ENCODE peak calls at places on chromosomes 16 and 17, in seven cellular contexts. One of them, this sample, is unnamed.
A peak's percentile ranks its signal among the peaks of the same experiment; 100 is the strongest.

GRCh38 chr17:81710514-81711308 is 1.4 kb upstream of the SLC25A10 start:
- DNase-seq in T47D: no peak
- DNase-seq in NCI-H1048: no peak
- DNase-seq in effector memory CD4-positive, alpha-beta T cell: no peak
- DNase-seq in H7: no peak
- DNase-seq in T-helper 9 cell: no peak
- DNase-seq in activated CD8-positive, alpha-beta memory T cell treated with anti-CD3 and anti-CD28 coated beads for 48 hours: no peak
- DNase-seq in this sample: no peak

GRCh38 chr16:11916524-11917285 is 949 bp upstream of the GSPT1 start:
- DNase-seq in T47D: peak; percentile 96
- DNase-seq in NCI-H1048: no peak
- DNase-seq in effector memory CD4-positive, alpha-beta T cell: no peak
- DNase-seq in H7: peak; percentile 29
- DNase-seq in T-helper 9 cell: no peak
- DNase-seq in activated CD8-positive, alpha-beta memory T cell treated with anti-CD3 and anti-CD28 coated beads for 48 hours: no peak
- DNase-seq in this sample: peak; percentile 3

GRCh38 chr17:6843241-6843890 is 11.8 kb upstream of the TEKT1 start:
- DNase-seq in T47D: peak; percentile 43
- DNase-seq in NCI-H1048: no peak
- DNase-seq in effector memory CD4-positive, alpha-beta T cell: no peak
- DNase-seq in H7: peak; percentile 25
- DNase-seq in T-helper 9 cell: no peak
- DNase-seq in activated CD8-positive, alpha-beta memory T cell treated with anti-CD3 and anti-CD28 coated beads for 48 hours: no peak
- DNase-seq in this sample: no peak

GRCh38 chr17:69908599-69909368 is 166.2 kb upstream of the KCNJ16 start:
- DNase-seq in T47D: no peak
- DNase-seq in NCI-H1048: no peak
- DNase-seq in effector memory CD4-positive, alpha-beta T cell: no peak
- DNase-seq in H7: no peak
- DNase-seq in T-helper 9 cell: no peak
- DNase-seq in activated CD8-positive, alpha-beta memory T cell treated with anti-CD3 and anti-CD28 coated beads for 48 hours: no peak
- DNase-seq in this sample: no peak

GRCh38 chr16:4664538-4665418 is 28.6 kb upstream of the NUDT16L1 start:
- DNase-seq in T47D: no peak
- DNase-seq in NCI-H1048: no peak
- DNase-seq in effector memory CD4-positive, alpha-beta T cell: peak; percentile 46
- DNase-seq in H7: no peak
- DNase-seq in T-helper 9 cell: peak; percentile 47
- DNase-seq in activated CD8-positive, alpha-beta memory T cell treated with anti-CD3 and anti-CD28 coated beads for 48 hours: peak; percentile 37
- DNase-seq in this sample: no peak

GRCh38 chr16:82655315-82655714 is 28.5 kb downstream of the CDH13 start:
- DNase-seq in T47D: no peak
- DNase-seq in NCI-H1048: no peak
- DNase-seq in effector memory CD4-positive, alpha-beta T cell: peak; percentile 70
- DNase-seq in H7: no peak
- DNase-seq in T-helper 9 cell: peak; percentile 62
- DNase-seq in activated CD8-positive, alpha-beta memory T cell treated with anti-CD3 and anti-CD28 coated beads for 48 hours: peak; percentile 28
- DNase-seq in this sample: no peak

GRCh38 chr17:77323413-77324171 is 182.8 kb downstream of the SEC14L1 start:
- DNase-seq in T47D: no peak
- DNase-seq in NCI-H1048: no peak
- DNase-seq in effector memory CD4-positive, alpha-beta T cell: no peak
- DNase-seq in H7: peak; percentile 60
- DNase-seq in T-helper 9 cell: no peak
- DNase-seq in activated CD8-positive, alpha-beta memory T cell treated with anti-CD3 and anti-CD28 coated beads for 48 hours: no peak
- DNase-seq in this sample: no peak

GRCh38 chr16:67968440-67969285 is at the start of gene SLC12A4:
- DNase-seq in T47D: peak; percentile 87
- DNase-seq in NCI-H1048: no peak
- DNase-seq in effector memory CD4-positive, alpha-beta T cell: peak; percentile 81
- DNase-seq in H7: peak; percentile 99
- DNase-seq in T-helper 9 cell: peak; percentile 80
- DNase-seq in activated CD8-positive, alpha-beta memory T cell treated with anti-CD3 and anti-CD28 coated beads for 48 hours: peak; percentile 81
- DNase-seq in this sample: peak; percentile 54

GRCh38 chr16:71585318-71585703 is 8.4 kb upstream of the TAT start:
- DNase-seq in T47D: peak; percentile 65
- DNase-seq in NCI-H1048: no peak
- DNase-seq in effector memory CD4-positive, alpha-beta T cell: no peak
- DNase-seq in H7: no peak
- DNase-seq in T-helper 9 cell: no peak
- DNase-seq in activated CD8-positive, alpha-beta memory T cell treated with anti-CD3 and anti-CD28 coated beads for 48 hours: no peak
- DNase-seq in this sample: no peak

GRCh38 chr17:21510686-21511367 is 134.7 kb downstream of the KCNJ12 start:
- DNase-seq in T47D: no peak
- DNase-seq in NCI-H1048: no peak
- DNase-seq in effector memory CD4-positive, alpha-beta T cell: no peak
- DNase-seq in H7: no peak
- DNase-seq in T-helper 9 cell: no peak
- DNase-seq in activated CD8-positive, alpha-beta memory T cell treated with anti-CD3 and anti-CD28 coated beads for 48 hours: no peak
- DNase-seq in this sample: no peak

GRCh38 chr17:53516643-53517042 is 306.1 kb upstream of the KIF2B start:
- DNase-seq in T47D: peak; percentile 43
- DNase-seq in NCI-H1048: no peak
- DNase-seq in effector memory CD4-positive, alpha-beta T cell: no peak
- DNase-seq in H7: peak; percentile 5
- DNase-seq in T-helper 9 cell: no peak
- DNase-seq in activated CD8-positive, alpha-beta memory T cell treated with anti-CD3 and anti-CD28 coated beads for 48 hours: no peak
- DNase-seq in this sample: no peak

GRCh38 chr17:43020789-43021738 is 1.1 kb downstream of the VAT1 start:
- DNase-seq in T47D: peak; percentile 67
- DNase-seq in NCI-H1048: no peak
- DNase-seq in effector memory CD4-positive, alpha-beta T cell: no peak
- DNase-seq in H7: peak; percentile 93
- DNase-seq in T-helper 9 cell: peak; percentile 27
- DNase-seq in activated CD8-positive, alpha-beta memory T cell treated with anti-CD3 and anti-CD28 coated beads for 48 hours: no peak
- DNase-seq in this sample: peak; percentile 30

GRCh38 chr16:75202069-75202590 is 4.8 kb downstream of the CTRB2 start:
- DNase-seq in T47D: no peak
- DNase-seq in NCI-H1048: no peak
- DNase-seq in effector memory CD4-positive, alpha-beta T cell: no peak
- DNase-seq in H7: no peak
- DNase-seq in T-helper 9 cell: no peak
- DNase-seq in activated CD8-positive, alpha-beta memory T cell treated with anti-CD3 and anti-CD28 coated beads for 48 hours: no peak
- DNase-seq in this sample: peak; percentile 76

GRCh38 chr16:27436921-27437650 is 35.1 kb downstream of the IL21R start:
- DNase-seq in T47D: peak; percentile 36
- DNase-seq in NCI-H1048: no peak
- DNase-seq in effector memory CD4-positive, alpha-beta T cell: no peak
- DNase-seq in H7: no peak
- DNase-seq in T-helper 9 cell: no peak
- DNase-seq in activated CD8-positive, alpha-beta memory T cell treated with anti-CD3 and anti-CD28 coated beads for 48 hours: no peak
- DNase-seq in this sample: no peak

GRCh38 chr16:59758848-59759247 is 1024.7 kb upstream of the GOT2 start:
- DNase-seq in T47D: no peak
- DNase-seq in NCI-H1048: no peak
- DNase-seq in effector memory CD4-positive, alpha-beta T cell: no peak
- DNase-seq in H7: no peak
- DNase-seq in T-helper 9 cell: no peak
- DNase-seq in activated CD8-positive, alpha-beta memory T cell treated with anti-CD3 and anti-CD28 coated beads for 48 hours: no peak
- DNase-seq in this sample: no peak